ENCODE peak calls at places on chromosome 9, in eight cellular contexts. W, X, B, P, U, E, C and L are unnamed samples.

GRCh38 chr9:128412120-128412790 is 8.4 kb upstream of the CERCAM start:
- DNase-seq in W (peak; percentile 35), X (peak; percentile 35), B (no peak), P (peak; percentile 33), U (peak; percentile 93), E (no peak), C (peak; percentile 35), L (peak; percentile 65)

GRCh38 chr9:111980398-111980797 is 83.8 kb downstream of the UGCG start:
- DNase-seq in W (no peak), X (no peak), B (no peak), P (no peak), U (no peak), E (no peak), C (no peak), L (no peak)

GRCh38 chr9:101398930-101399640 is 434 bp downstream of the ZNF189 start:
- DNase-seq in W (no peak), X (no peak), B (no peak), P (peak; percentile 24), U (no peak), E (no peak), C (no peak), L (no peak)

GRCh38 chr9:121860744-121861143 is 209.3 kb downstream of the DAB2IP start:
- DNase-seq in W (peak; percentile 91), X (peak; percentile 95), B (peak; percentile 70), P (no peak), U (no peak), E (peak; percentile 74), C (no peak), L (no peak)

GRCh38 chr9:68755752-68756151 is 50.7 kb downstream of the PIP5K1B start:
- DNase-seq in W (no peak), X (no peak), B (no peak), P (no peak), U (no peak), E (no peak), C (no peak), L (no peak)

GRCh38 chr9:20312732-20313131 is 309.6 kb downstream of the MLLT3 start:
- DNase-seq in W (peak; percentile 41), X (peak; percentile 45), B (peak; percentile 41), P (no peak), U (no peak), E (no peak), C (no peak), L (no peak)

GRCh38 chr9:93159601-93160418 is 24.1 kb upstream of the WNK2 start:
- DNase-seq in W (peak; percentile 77), X (peak; percentile 82), B (peak; percentile 75), P (peak; percentile 66), U (peak; percentile 89), E (peak; percentile 20), C (peak; percentile 60), L (peak; percentile 54)

GRCh38 chr9:76472925-76473324 is 13.9 kb downstream of the GCNT1 start:
- DNase-seq in W (no peak), X (peak; percentile 38), B (peak; percentile 23), P (no peak), U (no peak), E (no peak), C (no peak), L (no peak)

GRCh38 chr9:79801459-79801858 is 229.7 kb downstream of the TLE4 start:
- DNase-seq in W (peak; percentile 3), X (no peak), B (peak; percentile 63), P (no peak), U (no peak), E (no peak), C (no peak), L (no peak)

GRCh38 chr9:88425538-88425950 is 37.3 kb downstream of the SPIN1 start:
- DNase-seq in W (peak; percentile 77), X (peak; percentile 23), B (peak; percentile 35), P (no peak), U (no peak), E (no peak), C (no peak), L (no peak)

GRCh38 chr9:126127591-126127990 is 199.0 kb upstream of the MVB12B start:
- DNase-seq in W (no peak), X (no peak), B (no peak), P (no peak), U (no peak), E (no peak), C (no peak), L (no peak)

GRCh38 chr9:36625006-36625600 is 52.4 kb downstream of the MELK start:
- DNase-seq in W (peak; percentile 78), X (peak; percentile 79), B (peak; percentile 71), P (no peak), U (peak; percentile 46), E (peak; percentile 47), C (no peak), L (no peak)

GRCh38 chr9:28024616-28025147 is 451.4 kb upstream of the C9orf72 start:
- DNase-seq in W (no peak), X (no peak), B (no peak), P (no peak), U (no peak), E (no peak), C (no peak), L (no peak)

GRCh38 chr9:16310288-16311145 is 560.0 kb downstream of the BNC2 start:
- DNase-seq in W (no peak), X (no peak), B (no peak), P (no peak), U (no peak), E (no peak), C (no peak), L (no peak)

GRCh38 chr9:13568446-13568845 is 289.0 kb upstream of the MPDZ start:
- DNase-seq in W (peak; percentile 33), X (peak; percentile 5), B (no peak), P (no peak), U (peak; percentile 50), E (no peak), C (no peak), L (no peak)

GRCh38 chr9:36987891-36988290 is 46.2 kb downstream of the PAX5 start:
- DNase-seq in W (no peak), X (no peak), B (peak; percentile 53), P (no peak), U (no peak), E (no peak), C (no peak), L (no peak)

GRCh38 chr9:34986541-34987047 is 3.0 kb upstream of the DNAJB5 start:
- DNase-seq in W (peak; percentile 41), X (peak; percentile 18), B (no peak), P (no peak), U (peak; percentile 75), E (no peak), C (peak; percentile 20), L (peak; percentile 49)